ENCODE peak calls at places on chromosome 7, in five cellular contexts. O is CD8-positive, alpha-beta T cell; V is psoas muscle; Z is heart right ventricle; G is skeletal muscle cell. T is an unnamed sample.

GRCh38 chr7:21616796-21617436 is 74.1 kb downstream of the DNAH11 start:
- DNase-seq in O (no peak), V (no peak), Z (no peak), G (no peak), T (no peak)

GRCh38 chr7:34832020-34832419 is 174.0 kb downstream of the NPSR1 start:
- DNase-seq in O (no peak), V (no peak), Z (no peak), G (no peak), T (no peak)

GRCh38 chr7:22326181-22326580 is 30.8 kb downstream of the RAPGEF5 start:
- DNase-seq in O (no peak), V (no peak), Z (no peak), G (no peak), T (no peak)

GRCh38 chr7:100109521-100110163 is 8.2 kb downstream of the AP4M1 start:
- DNase-seq in O (no peak), V (no peak), Z (no peak), G (no peak), T (no peak)

GRCh38 chr7:157851501-157852067 is 514.8 kb downstream of the DNAJB6 start:
- DNase-seq in O (peak), V (peak), Z (peak), G (no peak), T (peak)

GRCh38 chr7:155173905-155174304 is 103.8 kb downstream of the HTR5A start:
- DNase-seq in O (no peak), V (no peak), Z (no peak), G (no peak), T (no peak)

GRCh38 chr7:134619627-134620331 is 26.9 kb upstream of the BPGM start:
- DNase-seq in O (no peak), V (no peak), Z (no peak), G (peak), T (no peak)

GRCh38 chr7:153638821-153639435 is 413.3 kb upstream of the DPP6 start:
- DNase-seq in O (no peak), V (no peak), Z (no peak), G (no peak), T (no peak)

GRCh38 chr7:102895602-102896001 is 17.2 kb upstream of the LRRC17 start:
- DNase-seq in O (no peak), V (no peak), Z (no peak), G (no peak), T (no peak)
- H3K4me3 ChIP-seq in O (no peak), V (no peak), Z (no peak), G (no peak), T (no peak)

DNA sequence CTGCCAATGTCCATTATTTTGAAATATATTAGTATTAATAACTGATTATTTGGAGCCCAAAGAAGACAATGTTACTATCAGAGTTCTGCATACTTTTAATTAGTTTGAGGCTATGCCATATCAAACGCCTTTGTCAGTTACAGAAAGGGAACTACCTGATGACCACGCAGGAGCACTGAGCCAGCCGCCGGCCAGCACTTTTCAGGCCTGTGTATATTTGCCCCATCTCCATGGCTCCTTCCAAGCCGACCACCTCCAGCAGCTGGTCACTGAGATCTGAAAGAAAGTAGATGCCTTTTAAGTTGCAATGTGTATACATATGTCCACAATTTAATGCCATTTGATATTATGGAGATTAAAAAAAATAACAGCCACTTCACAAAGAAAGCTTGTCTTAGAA is 188.4 kb upstream of the ETV1 start:
- DNase-seq in O (no peak), V (no peak), Z (no peak), G (no peak), T (no peak)
- H3K4me3 ChIP-seq in O (no peak), V (no peak), Z (no peak), G (no peak), T (no peak)

DNA sequence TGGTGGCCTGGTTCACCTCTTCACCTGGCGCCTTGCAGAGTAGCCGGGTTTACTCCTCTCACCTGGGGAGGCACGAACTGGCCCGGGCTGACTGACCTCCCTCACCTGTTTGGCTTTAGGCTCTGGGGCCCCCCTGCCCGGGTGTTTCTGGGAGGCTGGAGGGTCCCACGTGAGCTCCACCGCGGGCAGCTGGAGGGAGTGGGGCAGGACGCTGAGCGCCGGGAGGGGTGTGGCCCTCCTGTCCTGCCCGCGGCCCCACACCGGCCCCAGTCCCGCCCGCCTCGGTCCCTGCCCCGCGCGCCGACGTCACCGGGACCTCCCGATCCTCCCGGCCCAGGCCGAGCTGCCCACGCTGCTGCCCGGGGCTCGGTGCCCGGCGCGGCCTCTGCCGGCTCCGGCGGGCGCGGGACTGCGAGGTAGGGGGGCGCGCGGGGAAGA is at the start of gene AMZ1:
- DNase-seq in O (no peak), V (no peak), Z (no peak), G (no peak), T (no peak)
- H3K4me3 ChIP-seq in O (no peak), V (peak), Z (peak), G (peak), T (no peak)

GRCh38 chr7:192701-193536 is 548 bp downstream of the FAM20C start:
- DNase-seq in O (no peak), V (no peak), Z (peak), G (no peak), T (peak)
- H3K4me3 ChIP-seq in O (no peak), V (peak), Z (peak), G (peak), T (peak)

GRCh38 chr7:2804227-2804763 is 39.8 kb downstream of the GNA12 start:
- DNase-seq in O (no peak), V (no peak), Z (no peak), G (no peak), T (peak)

GRCh38 chr7:2803755-2804154 is 40.4 kb downstream of the GNA12 start:
- DNase-seq in O (no peak), V (no peak), Z (no peak), G (no peak), T (no peak)

GRCh38 chr7:2803342-2803692 is 40.8 kb downstream of the GNA12 start:
- DNase-seq in O (no peak), V (no peak), Z (no peak), G (no peak), T (no peak)

GRCh38 chr7:2802082-2802481 is 42.0 kb downstream of the GNA12 start:
- DNase-seq in O (no peak), V (no peak), Z (no peak), G (no peak), T (no peak)

GRCh38 chr7:2802504-2803341 is 41.4 kb downstream of the GNA12 start:
- DNase-seq in O (no peak), V (no peak), Z (peak), G (no peak), T (no peak)
- H3K4me3 ChIP-seq in O (no peak), V (peak), Z (peak), G (no peak), T (no peak)

GRCh38 chr7:142553216-142553615 is 196.1 kb upstream of the PRSS1 start:
- DNase-seq in O (no peak), V (no peak), Z (no peak), G (no peak), T (no peak)

GRCh38 chr7:142554555-142555532 is 194.4 kb upstream of the PRSS1 start:
- DNase-seq in O (no peak), V (no peak), Z (no peak), G (no peak), T (no peak)

DNA sequence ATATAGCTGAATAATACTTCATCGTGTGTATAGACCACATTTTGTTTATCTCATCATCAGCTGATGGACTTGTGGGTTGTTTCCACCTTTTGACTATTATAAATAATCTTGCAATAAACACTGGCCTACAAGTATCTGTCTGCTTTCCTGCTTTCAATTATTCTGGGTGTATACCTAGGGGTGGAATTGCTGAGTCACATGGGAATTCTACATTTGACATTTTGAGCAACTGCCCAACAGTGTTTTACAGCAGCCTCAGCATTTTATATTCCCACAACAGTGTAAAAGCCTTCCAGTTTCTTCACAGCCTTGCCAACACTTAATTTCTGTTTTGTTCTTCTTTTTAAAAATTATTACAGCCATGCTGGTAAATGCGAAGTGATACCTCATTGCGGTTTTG is 200.3 kb upstream of the PRSS1 start:
- DNase-seq in O (no peak), V (no peak), Z (no peak), G (no peak), T (no peak)
- H3K4me3 ChIP-seq in O (no peak), V (no peak), Z (no peak), G (no peak), T (no peak)

DNA sequence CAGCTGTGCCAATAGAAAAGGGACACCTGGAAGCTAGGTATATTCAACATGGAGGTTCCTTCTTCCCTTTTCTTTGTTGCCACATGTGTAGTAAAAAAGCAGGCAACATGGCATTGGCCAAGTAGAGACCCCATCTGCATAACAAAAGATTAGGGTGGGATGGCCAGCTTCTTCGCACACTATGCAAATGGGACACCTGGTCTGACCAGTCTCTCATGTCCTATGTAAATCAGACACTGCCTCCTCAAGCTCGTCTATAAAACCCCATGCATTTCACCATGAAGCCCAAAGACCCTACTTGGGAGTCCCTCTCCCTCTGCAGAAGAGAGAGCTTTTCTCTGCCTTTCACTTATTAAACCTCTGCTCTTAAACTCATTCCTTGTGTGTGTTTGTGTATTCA is 53.9 kb downstream of the MYL10 start:
- DNase-seq in O (no peak), V (no peak), Z (no peak), G (no peak), T (no peak)
- H3K4me3 ChIP-seq in O (no peak), V (no peak), Z (no peak), G (no peak), T (no peak)